ENCODE peak calls at places on chromosomes 7 and 10, in four cellular contexts. R is effector CD4-positive, alpha-beta T cell; D is HTR-8/SVneo; B is stimulated activated CD8-positive, alpha-beta memory T cell treated with anti-CD3 and anti-CD28 coated beads, Interleukin-2, amount 100 ng/mL, for 1 hour. H is an unnamed sample.

GRCh38 chr10:61028861-61029361 is 84.9 kb upstream of the RHOBTB1 start:
- DNase-seq in R (no peak), D (no peak), B (no peak), H (no peak)

GRCh38 chr10:35607475-35608316 is 2.6 kb downstream of the GJD4 start:
- DNase-seq in R (no peak), D (no peak), B (no peak), H (no peak)

GRCh38 chr7:105675873-105676484 is 94.7 kb upstream of the EFCAB10 start:
- DNase-seq in R (peak), D (no peak), B (peak), H (peak)

GRCh38 chr7:47536705-47537611 is 45.0 kb downstream of the TNS3 start:
- DNase-seq in R (no peak), D (no peak), B (no peak), H (peak)

GRCh38 chr10:119316729-119317097 is 109.3 kb downstream of the GRK5 start:
- DNase-seq in R (no peak), D (peak), B (no peak), H (no peak)

GRCh38 chr10:133442191-133442966 is 11.4 kb upstream of the SCART1 start:
- DNase-seq in R (peak), D (no peak), B (no peak), H (no peak)

GRCh38 chr7:158285383-158285770 is 302.2 kb downstream of the PTPRN2 start:
- DNase-seq in R (no peak), D (no peak), B (no peak), H (no peak)

GRCh38 chr10:110081914-110082313 is 74.1 kb downstream of the ADD3 start:
- DNase-seq in R (no peak), D (no peak), B (no peak), H (peak)

GRCh38 chr10:1939016-1939415 is 201.7 kb upstream of the ADARB2 start:
- DNase-seq in R (no peak), D (no peak), B (peak), H (no peak)

GRCh38 chr10:27369832-27370231 is 129.2 kb upstream of the ACBD5 start:
- DNase-seq in R (no peak), D (peak), B (no peak), H (no peak)

GRCh38 chr7:105802611-105803520 is 73.5 kb downstream of the ATXN7L1 start:
- DNase-seq in R (no peak), D (no peak), B (no peak), H (no peak)

GRCh38 chr10:36531621-36532020 is 593.8 kb upstream of the ANKRD30A start:
- DNase-seq in R (no peak), D (no peak), B (no peak), H (no peak)

GRCh38 chr10:98374176-98374969 is 40.6 kb downstream of the PYROXD2 start:
- DNase-seq in R (no peak), D (peak), B (no peak), H (no peak)

GRCh38 chr10:86650151-86650550 is 4.2 kb upstream of the OPN4 start:
- DNase-seq in R (no peak), D (no peak), B (no peak), H (no peak)

GRCh38 chr10:2399482-2399881 is 662.2 kb upstream of the ADARB2 start:
- DNase-seq in R (no peak), D (no peak), B (no peak), H (no peak)

GRCh38 chr10:7192831-7193348 is 217.9 kb downstream of the SFMBT2 start:
- DNase-seq in R (peak), D (no peak), B (peak), H (no peak)

GRCh38 chr10:43225787-43226153 is 41.1 kb downstream of the RASGEF1A start:
- DNase-seq in R (no peak), D (no peak), B (no peak), H (peak)

GRCh38 chr10:665579-666091 is 23.8 kb downstream of the DIP2C start:
- DNase-seq in R (no peak), D (no peak), B (no peak), H (peak)

GRCh38 chr7:36985866-36986402 is 261.6 kb upstream of the AOAH start:
- DNase-seq in R (no peak), D (no peak), B (no peak), H (no peak)

GRCh38 chr7:98280791-98281756 is at the start of gene BRI3:
- DNase-seq in R (peak), D (peak), B (peak), H (peak)

GRCh38 chr7:99267530-99268360 is 4.9 kb upstream of the MYH16 start:
- DNase-seq in R (no peak), D (peak), B (no peak), H (no peak)

GRCh38 chr10:29471483-29471859 is 163.3 kb downstream of the SVIL start:
- DNase-seq in R (no peak), D (peak), B (no peak), H (no peak)

GRCh38 chr10:122567056-122567660 is 6.6 kb downstream of the DMBT1 start:
- DNase-seq in R (no peak), D (no peak), B (no peak), H (no peak)

GRCh38 chr7:12291870-12292269 is 80.8 kb downstream of the TMEM106B start:
- DNase-seq in R (no peak), D (no peak), B (no peak), H (no peak)

GRCh38 chr10:114995468-114995867 is 57.5 kb downstream of the TRUB1 start:
- DNase-seq in R (no peak), D (no peak), B (no peak), H (no peak)

GRCh38 chr7:117186218-117186617 is 136.6 kb downstream of the WNT2 start:
- DNase-seq in R (no peak), D (no peak), B (no peak), H (no peak)

GRCh38 chr7:131626643-131627042 is 70.2 kb upstream of the PODXL start:
- DNase-seq in R (no peak), D (no peak), B (no peak), H (no peak)

GRCh38 chr10:6077071-6077675 is 11.7 kb upstream of the RBM17 start:
- DNase-seq in R (no peak), D (no peak), B (no peak), H (no peak)

GRCh38 chr10:85542149-85542548 is 824.4 kb downstream of the GRID1 start:
- DNase-seq in R (no peak), D (no peak), B (no peak), H (no peak)

GRCh38 chr10:34489973-34490372 is 325.1 kb downstream of the PARD3 start:
- DNase-seq in R (no peak), D (peak), B (no peak), H (no peak)

GRCh38 chr10:78372806-78373205 is 339.1 kb downstream of the RPS24 start:
- DNase-seq in R (no peak), D (no peak), B (no peak), H (no peak)

GRCh38 chr7:36644625-36645422 is 79.5 kb downstream of the AOAH start:
- DNase-seq in R (no peak), D (no peak), B (no peak), H (no peak)